ENCODE peak calls at places on chromosomes 4 and X, in six cellular contexts. One of them, this sample, is unnamed.

GRCh38 chrX:134542485-134542884 is 82.5 kb downstream of the HPRT1 start:
- DNase-seq in dorsolateral prefrontal cortex: no peak
- DNase-seq in activated B cell treated with CpG ODN at 0.5 μM for 24 hours: no peak
- DNase-seq in tibial artery: no peak
- DNase-seq in fibroblast of the aortic adventitia: peak
- DNase-seq in breast epithelium: no peak
- DNase-seq in this sample: no peak

GRCh38 chr4:128470492-128471053 is 183.0 kb upstream of the PGRMC2 start:
- DNase-seq in fibroblast of the aortic adventitia: no peak
- DNase-seq in dorsolateral prefrontal cortex: no peak
- DNase-seq in tibial artery: no peak
- DNase-seq in breast epithelium: no peak
- DNase-seq in activated B cell treated with CpG ODN at 0.5 μM for 24 hours: no peak
- DNase-seq in this sample: no peak

GRCh38 chrX:11290673-11291072 is 2.5 kb upstream of the AMELX start:
- DNase-seq in tibial artery: no peak
- DNase-seq in fibroblast of the aortic adventitia: no peak
- DNase-seq in activated B cell treated with CpG ODN at 0.5 μM for 24 hours: no peak
- DNase-seq in breast epithelium: no peak
- DNase-seq in dorsolateral prefrontal cortex: no peak
- DNase-seq in this sample: no peak

GRCh38 chrX:128928636-128929035 is 594.7 kb downstream of the SMARCA1 start:
- DNase-seq in fibroblast of the aortic adventitia: no peak
- DNase-seq in breast epithelium: no peak
- DNase-seq in dorsolateral prefrontal cortex: no peak
- DNase-seq in tibial artery: no peak
- DNase-seq in activated B cell treated with CpG ODN at 0.5 μM for 24 hours: no peak
- DNase-seq in this sample: no peak

GRCh38 chr4:11650801-11651596 is 222.3 kb upstream of the HS3ST1 start:
- DNase-seq in dorsolateral prefrontal cortex: no peak
- DNase-seq in activated B cell treated with CpG ODN at 0.5 μM for 24 hours: no peak
- DNase-seq in fibroblast of the aortic adventitia: peak
- DNase-seq in tibial artery: no peak
- DNase-seq in breast epithelium: no peak
- DNase-seq in this sample: no peak

GRCh38 chr4:109418588-109418987 is 15.0 kb upstream of the SEC24B start:
- DNase-seq in tibial artery: no peak
- DNase-seq in breast epithelium: no peak
- DNase-seq in dorsolateral prefrontal cortex: no peak
- DNase-seq in activated B cell treated with CpG ODN at 0.5 μM for 24 hours: no peak
- DNase-seq in fibroblast of the aortic adventitia: no peak
- DNase-seq in this sample: no peak

GRCh38 chr4:147492761-147493160 is 11.9 kb downstream of the EDNRA start:
- DNase-seq in fibroblast of the aortic adventitia: peak
- DNase-seq in dorsolateral prefrontal cortex: no peak
- DNase-seq in tibial artery: peak
- DNase-seq in activated B cell treated with CpG ODN at 0.5 μM for 24 hours: no peak
- DNase-seq in breast epithelium: no peak
- DNase-seq in this sample: no peak

GRCh38 chr4:79913581-79913980 is 159.4 kb downstream of the ANTXR2 start:
- DNase-seq in activated B cell treated with CpG ODN at 0.5 μM for 24 hours: no peak
- DNase-seq in breast epithelium: no peak
- DNase-seq in dorsolateral prefrontal cortex: no peak
- DNase-seq in tibial artery: no peak
- DNase-seq in fibroblast of the aortic adventitia: peak
- DNase-seq in this sample: no peak

GRCh38 chr4:183417356-183417755 is 27.1 kb upstream of the CDKN2AIP start:
- DNase-seq in fibroblast of the aortic adventitia: no peak
- DNase-seq in activated B cell treated with CpG ODN at 0.5 μM for 24 hours: no peak
- DNase-seq in breast epithelium: no peak
- DNase-seq in dorsolateral prefrontal cortex: no peak
- DNase-seq in tibial artery: no peak
- DNase-seq in this sample: no peak

GRCh38 chr4:6984611-6985115 is 58.5 kb upstream of the TADA2B start:
- DNase-seq in breast epithelium: peak
- DNase-seq in tibial artery: no peak
- DNase-seq in dorsolateral prefrontal cortex: no peak
- DNase-seq in activated B cell treated with CpG ODN at 0.5 μM for 24 hours: no peak
- DNase-seq in fibroblast of the aortic adventitia: no peak
- DNase-seq in this sample: no peak

GRCh38 chr4:153499005-153499404 is 32.8 kb downstream of the TMEM131L start:
- DNase-seq in dorsolateral prefrontal cortex: no peak
- DNase-seq in fibroblast of the aortic adventitia: no peak
- DNase-seq in tibial artery: no peak
- DNase-seq in breast epithelium: no peak
- DNase-seq in activated B cell treated with CpG ODN at 0.5 μM for 24 hours: no peak
- DNase-seq in this sample: no peak

DNA sequence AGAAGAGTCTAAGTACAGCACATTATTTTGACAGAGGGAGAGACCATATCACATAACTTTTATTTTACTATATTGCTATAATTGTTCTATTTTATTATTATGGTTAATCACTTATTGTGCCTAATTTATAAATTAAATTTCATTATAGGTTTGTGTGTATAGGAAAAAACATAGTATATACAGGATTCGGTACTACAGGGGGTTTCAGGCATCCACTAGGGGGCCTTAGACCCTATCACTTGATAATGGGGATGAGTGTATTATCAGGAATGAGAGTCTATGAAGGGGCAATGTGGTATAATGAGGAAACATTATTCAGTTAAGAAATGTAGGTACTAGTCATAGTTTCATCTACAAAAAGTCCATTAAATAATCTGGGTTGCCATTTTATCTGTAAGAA is 833.1 kb downstream of the C4orf33 start:
- DNase-seq in tibial artery: no peak
- DNase-seq in dorsolateral prefrontal cortex: no peak
- DNase-seq in breast epithelium: no peak
- DNase-seq in fibroblast of the aortic adventitia: no peak
- DNase-seq in activated B cell treated with CpG ODN at 0.5 μM for 24 hours: no peak
- DNase-seq in this sample: no peak
- TF ChIP-seq CTCF in tibial artery: no peak
- TF ChIP-seq CTCF in dorsolateral prefrontal cortex: no peak
- TF ChIP-seq CTCF in breast epithelium: no peak
- TF ChIP-seq CTCF in fibroblast of the aortic adventitia: no peak
- TF ChIP-seq CTCF in activated B cell treated with CpG ODN at 0.5 μM for 24 hours: no peak
- TF ChIP-seq CTCF in this sample: peak

DNA sequence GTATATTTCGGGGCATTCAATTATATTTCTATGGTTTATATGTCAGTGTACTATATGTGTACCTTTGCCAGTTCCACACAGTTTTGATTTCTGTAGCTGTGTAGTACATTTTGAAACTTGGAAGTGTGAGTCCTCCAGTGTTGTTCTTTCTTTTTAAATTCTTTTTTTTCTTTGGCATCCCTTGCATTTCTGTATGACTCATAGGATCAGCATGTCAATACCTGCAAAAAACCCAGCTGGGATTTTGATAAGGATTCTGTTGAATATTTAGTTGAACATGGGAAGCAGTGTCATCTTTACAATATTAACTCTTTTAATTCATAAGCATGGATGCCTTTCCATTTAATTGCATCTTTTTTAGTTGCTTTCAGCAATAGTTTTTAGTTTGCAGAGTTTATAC is 100.0 kb downstream of the SH3BGRL start:
- DNase-seq in fibroblast of the aortic adventitia: peak
- DNase-seq in dorsolateral prefrontal cortex: no peak
- DNase-seq in breast epithelium: no peak
- DNase-seq in activated B cell treated with CpG ODN at 0.5 μM for 24 hours: no peak
- DNase-seq in tibial artery: no peak
- DNase-seq in this sample: no peak
- TF ChIP-seq CTCF in fibroblast of the aortic adventitia: no peak
- TF ChIP-seq CTCF in dorsolateral prefrontal cortex: no peak
- TF ChIP-seq CTCF in breast epithelium: no peak
- TF ChIP-seq CTCF in activated B cell treated with CpG ODN at 0.5 μM for 24 hours: no peak
- TF ChIP-seq CTCF in tibial artery: no peak
- TF ChIP-seq CTCF in this sample: no peak

DNA sequence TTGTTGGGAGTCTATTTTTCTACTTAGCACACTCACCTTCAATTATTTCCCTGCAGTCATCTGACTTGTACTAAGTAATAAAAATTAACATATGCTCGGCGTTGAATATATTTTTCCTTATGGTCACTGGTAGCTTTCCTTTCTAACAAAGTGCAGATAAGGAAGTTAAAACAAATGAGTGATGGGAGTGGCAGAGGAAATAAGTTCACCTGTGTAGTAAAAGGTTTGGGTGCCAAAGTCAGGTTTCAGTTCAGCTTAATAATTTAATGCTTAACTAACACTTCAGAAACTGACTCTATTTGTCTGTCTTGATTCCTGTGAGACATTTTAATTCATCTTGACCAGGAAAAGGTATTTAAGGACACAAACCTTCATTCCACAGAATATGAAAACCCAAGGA is 184.4 kb downstream of the PCDH7 start:
- DNase-seq in dorsolateral prefrontal cortex: no peak
- DNase-seq in breast epithelium: no peak
- DNase-seq in tibial artery: no peak
- DNase-seq in activated B cell treated with CpG ODN at 0.5 μM for 24 hours: no peak
- DNase-seq in fibroblast of the aortic adventitia: no peak
- DNase-seq in this sample: no peak
- TF ChIP-seq CTCF in dorsolateral prefrontal cortex: no peak
- TF ChIP-seq CTCF in breast epithelium: no peak
- TF ChIP-seq CTCF in tibial artery: no peak
- TF ChIP-seq CTCF in activated B cell treated with CpG ODN at 0.5 μM for 24 hours: no peak
- TF ChIP-seq CTCF in fibroblast of the aortic adventitia: no peak
- TF ChIP-seq CTCF in this sample: no peak

GRCh38 chrX:38335382-38335781 is 8.1 kb upstream of the RPGR start:
- DNase-seq in breast epithelium: no peak
- DNase-seq in fibroblast of the aortic adventitia: no peak
- DNase-seq in tibial artery: no peak
- DNase-seq in dorsolateral prefrontal cortex: no peak
- DNase-seq in activated B cell treated with CpG ODN at 0.5 μM for 24 hours: no peak
- DNase-seq in this sample: no peak
- TF ChIP-seq CTCF in breast epithelium: no peak
- TF ChIP-seq CTCF in fibroblast of the aortic adventitia: peak
- TF ChIP-seq CTCF in tibial artery: no peak
- TF ChIP-seq CTCF in dorsolateral prefrontal cortex: no peak
- TF ChIP-seq CTCF in activated B cell treated with CpG ODN at 0.5 μM for 24 hours: no peak
- TF ChIP-seq CTCF in this sample: no peak

GRCh38 chrX:20594985-20595384 is 328.3 kb upstream of the RPS6KA3 start:
- DNase-seq in dorsolateral prefrontal cortex: no peak
- DNase-seq in fibroblast of the aortic adventitia: peak
- DNase-seq in activated B cell treated with CpG ODN at 0.5 μM for 24 hours: no peak
- DNase-seq in breast epithelium: no peak
- DNase-seq in tibial artery: no peak
- DNase-seq in this sample: no peak
- TF ChIP-seq CTCF in dorsolateral prefrontal cortex: no peak
- TF ChIP-seq CTCF in fibroblast of the aortic adventitia: peak
- TF ChIP-seq CTCF in activated B cell treated with CpG ODN at 0.5 μM for 24 hours: no peak
- TF ChIP-seq CTCF in breast epithelium: no peak
- TF ChIP-seq CTCF in tibial artery: no peak
- TF ChIP-seq CTCF in this sample: peak

DNA sequence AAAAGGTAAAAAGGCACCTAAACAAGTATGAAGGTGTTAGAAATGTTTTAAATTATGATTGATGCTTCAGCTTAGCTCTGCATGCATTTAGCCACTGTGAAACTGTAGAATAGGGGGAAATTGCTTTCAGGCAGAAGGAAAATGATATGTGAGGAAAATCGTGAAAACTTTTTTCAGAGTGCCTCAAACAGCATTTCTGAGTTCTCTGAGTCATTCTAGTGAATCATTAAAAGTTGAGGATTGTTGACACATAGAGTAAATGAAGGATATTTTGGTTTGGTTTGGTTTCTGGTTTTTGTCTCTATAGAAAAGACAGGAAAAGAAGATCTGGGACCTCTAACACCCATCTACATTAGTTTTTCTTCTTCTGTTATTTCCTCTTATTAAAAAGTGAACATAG is 332.5 kb upstream of the TRAM1L1 start:
- DNase-seq in activated B cell treated with CpG ODN at 0.5 μM for 24 hours: no peak
- DNase-seq in tibial artery: no peak
- DNase-seq in breast epithelium: no peak
- DNase-seq in dorsolateral prefrontal cortex: no peak
- DNase-seq in fibroblast of the aortic adventitia: no peak
- DNase-seq in this sample: no peak
- TF ChIP-seq CTCF in activated B cell treated with CpG ODN at 0.5 μM for 24 hours: no peak
- TF ChIP-seq CTCF in tibial artery: no peak
- TF ChIP-seq CTCF in breast epithelium: no peak
- TF ChIP-seq CTCF in dorsolateral prefrontal cortex: no peak
- TF ChIP-seq CTCF in fibroblast of the aortic adventitia: no peak
- TF ChIP-seq CTCF in this sample: no peak

GRCh38 chr4:40845136-40845910 is 95.6 kb downstream of the NSUN7 start:
- DNase-seq in breast epithelium: no peak
- DNase-seq in fibroblast of the aortic adventitia: peak
- DNase-seq in tibial artery: no peak
- DNase-seq in activated B cell treated with CpG ODN at 0.5 μM for 24 hours: no peak
- DNase-seq in dorsolateral prefrontal cortex: no peak
- DNase-seq in this sample: no peak

GRCh38 chr4:40844261-40844660 is 94.5 kb downstream of the NSUN7 start:
- DNase-seq in tibial artery: peak
- DNase-seq in breast epithelium: no peak
- DNase-seq in fibroblast of the aortic adventitia: no peak
- DNase-seq in dorsolateral prefrontal cortex: no peak
- DNase-seq in activated B cell treated with CpG ODN at 0.5 μM for 24 hours: no peak
- DNase-seq in this sample: no peak

GRCh38 chr4:40842725-40843401 is 93.1 kb downstream of the NSUN7 start:
- DNase-seq in fibroblast of the aortic adventitia: no peak
- DNase-seq in activated B cell treated with CpG ODN at 0.5 μM for 24 hours: no peak
- DNase-seq in dorsolateral prefrontal cortex: no peak
- DNase-seq in tibial artery: no peak
- DNase-seq in breast epithelium: peak
- DNase-seq in this sample: no peak

GRCh38 chr4:40842318-40842717 is 92.6 kb downstream of the NSUN7 start:
- DNase-seq in dorsolateral prefrontal cortex: no peak
- DNase-seq in breast epithelium: no peak
- DNase-seq in activated B cell treated with CpG ODN at 0.5 μM for 24 hours: no peak
- DNase-seq in tibial artery: no peak
- DNase-seq in fibroblast of the aortic adventitia: no peak
- DNase-seq in this sample: no peak

GRCh38 chr4:40843696-40844095 is 93.9 kb downstream of the NSUN7 start:
- DNase-seq in dorsolateral prefrontal cortex: no peak
- DNase-seq in fibroblast of the aortic adventitia: no peak
- DNase-seq in breast epithelium: no peak
- DNase-seq in activated B cell treated with CpG ODN at 0.5 μM for 24 hours: no peak
- DNase-seq in tibial artery: peak
- DNase-seq in this sample: no peak
- TF ChIP-seq CTCF in dorsolateral prefrontal cortex: no peak
- TF ChIP-seq CTCF in fibroblast of the aortic adventitia: no peak
- TF ChIP-seq CTCF in breast epithelium: no peak
- TF ChIP-seq CTCF in activated B cell treated with CpG ODN at 0.5 μM for 24 hours: no peak
- TF ChIP-seq CTCF in tibial artery: no peak
- TF ChIP-seq CTCF in this sample: no peak

GRCh38 chrX:136336623-136337022 is 35.9 kb downstream of the ADGRG4 start:
- DNase-seq in tibial artery: no peak
- DNase-seq in dorsolateral prefrontal cortex: no peak
- DNase-seq in activated B cell treated with CpG ODN at 0.5 μM for 24 hours: no peak
- DNase-seq in breast epithelium: no peak
- DNase-seq in fibroblast of the aortic adventitia: peak
- DNase-seq in this sample: no peak
- TF ChIP-seq CTCF in tibial artery: no peak
- TF ChIP-seq CTCF in dorsolateral prefrontal cortex: peak
- TF ChIP-seq CTCF in activated B cell treated with CpG ODN at 0.5 μM for 24 hours: no peak
- TF ChIP-seq CTCF in breast epithelium: no peak
- TF ChIP-seq CTCF in fibroblast of the aortic adventitia: peak
- TF ChIP-seq CTCF in this sample: peak